ENCODE peak calls at places on chromosomes 2 and 18, in seven cellular contexts. Z is uterus; W is lung; R is tibial nerve; M is cardiac muscle cell; F is HepG2; C is CD4-positive, CD25-positive, alpha-beta regulatory T cell. E is an unnamed sample. For H3K36me3 and H3K9me3, the result is how much of the 10 kb centered on the place peaks cover.

GRCh38 chr2:179981085-179981484 is 26.0 kb downstream of the CWC22 start:
- DNase-seq in Z (no peak), W (no peak), R (no peak), M (no peak), F (no peak), C (no peak), E (no peak)

GRCh38 chr2:144370937-144371584 is 148.9 kb downstream of the ZEB2 start:
- DNase-seq in Z (no peak), W (no peak), R (no peak), M (peak), F (peak), C (no peak), E (no peak)

GRCh38 chr2:173217106-173217840 is 137.4 kb upstream of the CDCA7 start:
- DNase-seq in Z (no peak), W (no peak), R (no peak), M (no peak), F (no peak), C (no peak), E (no peak)

GRCh38 chr2:42128731-42129486 is 40.2 kb upstream of the EML4 start:
- DNase-seq in Z (no peak), W (no peak), R (no peak), M (no peak), F (no peak), C (no peak), E (peak)

GRCh38 chr2:187302146-187302545 is 145.9 kb downstream of the CALCRL start:
- DNase-seq in Z (no peak), W (no peak), R (no peak), M (no peak), F (no peak), C (no peak), E (no peak)

GRCh38 chr18:50560681-50561629 is 1.1 kb downstream of the MAPK4 start:
- DNase-seq in Z (peak), W (no peak), R (no peak), M (peak), F (no peak), C (no peak), E (no peak)

GRCh38 chr2:74304332-74305148 is 38.7 kb downstream of the SLC4A5 start:
- DNase-seq in Z (no peak), W (no peak), R (no peak), M (no peak), F (no peak), C (no peak), E (no peak)

GRCh38 chr2:203998195-203998804 is 61.7 kb downstream of the ICOS start:
- DNase-seq in Z (no peak), W (no peak), R (no peak), M (no peak), F (no peak), C (no peak), E (no peak)

GRCh38 chr2:96438589-96438988 is 66.6 kb downstream of the NEURL3 start:
- DNase-seq in Z (no peak), W (no peak), R (no peak), M (no peak), F (no peak), C (no peak), E (no peak)

GRCh38 chr2:68722712-68723111 is 11.9 kb upstream of the ARHGAP25 start:
- DNase-seq in Z (no peak), W (no peak), R (no peak), M (no peak), F (peak), C (no peak), E (peak)

GRCh38 chr2:159208449-159208848 is 78.1 kb downstream of the WDSUB1 start:
- DNase-seq in Z (no peak), W (no peak), R (no peak), M (no peak), F (no peak), C (no peak), E (peak)

GRCh38 chr2:15141211-15141610 is 419.9 kb downstream of the NBAS start:
- DNase-seq in Z (no peak), W (no peak), R (no peak), M (no peak), F (no peak), C (no peak), E (peak)

GRCh38 chr2:305366-305765 is 17.5 kb upstream of the ALKAL2 start:
- DNase-seq in Z (no peak), W (no peak), R (no peak), M (no peak), F (no peak), C (no peak), E (no peak)

GRCh38 chr2:128661955-128662564 is 343.4 kb upstream of the HS6ST1 start:
- DNase-seq in Z (no peak), W (peak), R (no peak), M (no peak), F (no peak), C (no peak), E (no peak)

GRCh38 chr2:152710713-152711112 is 6.5 kb downstream of the PRPF40A start:
- DNase-seq in Z (no peak), W (no peak), R (no peak), M (no peak), F (no peak), C (no peak), E (no peak)

GRCh38 chr2:23475036-23475435 is 90.1 kb downstream of the KLHL29 start:
- DNase-seq in Z (no peak), W (no peak), R (no peak), M (no peak), F (no peak), C (no peak), E (no peak)

GRCh38 chr2:203993560-203993959 is 57.0 kb downstream of the ICOS start:
- DNase-seq in Z (no peak), W (no peak), R (no peak), M (no peak), F (no peak), C (no peak), E (no peak)

GRCh38 chr2:40343904-40344303 is 108.0 kb downstream of the SLC8A1 start:
- DNase-seq in Z (no peak), W (no peak), R (no peak), M (no peak), F (no peak), C (no peak), E (no peak)

GRCh38 chr2:42086500-42086953 is 38.7 kb downstream of the PKDCC start:
- DNase-seq in Z (peak), W (no peak), R (no peak), M (peak), F (peak), C (peak), E (peak)

GRCh38 chr2:1889099-1889650 is 144.9 kb upstream of the PXDN start:
- DNase-seq in Z (no peak), W (no peak), R (no peak), M (no peak), F (no peak), C (no peak), E (no peak)
- H3K36me3 ChIP-seq in Z (under half), W (under half), R (under half), M (under half), F (under half), C (under half), E (under half)

GRCh38 chr18:78128004-78128403 is 851.6 kb upstream of the SALL3 start:
- DNase-seq in Z (no peak), W (no peak), R (no peak), M (no peak), F (no peak), C (no peak), E (no peak)
- H3K9me3 ChIP-seq in Z (under half), W (under half), R (under half), M (under half), F (under half), C (under half), E (under half)

DNA sequence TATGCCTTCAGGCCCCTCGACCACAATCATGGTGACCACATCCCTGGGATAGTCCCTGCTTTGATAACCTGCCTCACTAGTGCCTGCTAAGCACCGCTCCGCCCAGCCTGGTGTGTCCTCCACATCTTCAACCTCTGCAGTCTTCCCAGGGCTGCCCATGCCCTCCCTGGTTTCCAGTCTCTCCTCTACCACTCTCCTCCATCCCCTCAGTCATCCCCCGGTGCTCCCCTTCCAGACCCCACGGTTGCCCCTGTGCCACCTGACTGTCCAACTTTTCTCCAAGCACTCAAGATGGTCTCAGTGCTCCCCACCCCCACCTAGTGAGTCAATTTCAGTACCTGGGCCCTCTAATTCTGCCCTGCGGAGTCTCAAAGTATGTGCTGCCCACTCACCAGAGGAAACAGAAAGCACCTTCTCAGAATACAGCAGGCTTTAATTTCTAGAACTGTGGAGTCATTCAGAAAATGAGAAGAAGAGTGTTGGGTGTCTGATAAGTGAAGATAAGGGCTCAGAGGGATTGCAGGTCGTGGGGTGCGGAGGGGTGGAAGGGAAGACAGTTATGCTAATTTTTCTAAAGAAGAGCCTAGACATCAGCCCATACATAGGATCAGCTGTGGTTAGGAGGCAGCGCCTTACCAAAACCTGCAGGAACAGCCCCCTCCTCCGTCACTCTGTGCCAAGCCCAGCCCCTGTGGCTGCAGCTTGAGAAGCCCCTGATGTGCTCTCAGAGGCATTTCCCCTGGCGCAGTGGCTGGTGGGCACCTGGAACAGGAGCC is 53.6 kb upstream of the CAB39 start:
- DNase-seq in Z (no peak), W (no peak), R (no peak), M (no peak), F (no peak), C (no peak), E (no peak)
- H3K27ac ChIP-seq in Z (no peak), W (peak), R (peak), M (no peak), F (no peak), C (peak), E (no peak)

GRCh38 chr2:57180678-57181077 is 865.9 kb upstream of the VRK2 start:
- DNase-seq in Z (no peak), W (no peak), R (no peak), M (no peak), F (no peak), C (no peak), E (no peak)

GRCh38 chr2:57180042-57180567 is 866.5 kb upstream of the VRK2 start:
- DNase-seq in Z (no peak), W (no peak), R (no peak), M (no peak), F (no peak), C (no peak), E (no peak)

GRCh38 chr2:57185568-57185967 is 861.0 kb upstream of the VRK2 start:
- DNase-seq in Z (no peak), W (no peak), R (no peak), M (no peak), F (no peak), C (no peak), E (no peak)

GRCh38 chr2:57182941-57183340 is 863.7 kb upstream of the VRK2 start:
- DNase-seq in Z (no peak), W (no peak), R (no peak), M (no peak), F (no peak), C (no peak), E (no peak)

DNA sequence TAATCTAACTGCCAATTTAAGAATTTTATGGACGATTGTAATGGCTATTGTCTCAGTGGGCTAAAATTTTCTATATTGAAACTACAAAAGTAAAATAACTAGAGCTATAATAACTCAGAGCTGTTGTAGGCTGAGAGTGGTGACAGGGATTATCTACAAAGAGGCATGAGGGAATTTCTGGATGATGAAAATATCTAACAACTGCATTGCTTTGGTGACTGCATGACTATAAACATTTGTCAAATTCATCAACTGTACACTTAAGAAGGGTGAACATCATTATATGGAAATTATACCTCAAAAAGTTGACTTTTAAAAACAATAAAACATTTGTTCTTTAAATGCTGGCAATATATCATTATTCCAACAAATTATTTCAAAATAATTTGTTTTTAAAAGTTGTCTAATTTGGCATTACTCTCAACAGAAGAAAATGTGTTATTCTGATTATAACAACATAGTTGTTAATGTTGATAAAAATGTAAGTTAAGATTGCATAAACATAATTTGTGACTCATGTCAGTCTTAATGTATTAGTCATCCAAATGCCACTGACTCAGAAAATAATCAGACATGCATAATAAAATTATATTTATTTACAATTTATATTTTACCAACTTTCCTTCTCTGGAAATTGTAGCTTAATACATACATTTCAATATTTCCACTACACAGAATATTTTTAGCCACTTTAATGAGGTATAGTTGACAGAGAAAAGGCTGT is 865.1 kb upstream of the VRK2 start:
- DNase-seq in Z (no peak), W (no peak), R (no peak), M (no peak), F (no peak), C (no peak), E (no peak)
- H3K36me3 ChIP-seq in Z (under half), W (under half), R (under half), M (under half), F (under half), C (under half), E (under half)